ENCODE peak calls at places on chromosome 21, in four cellular contexts. A is ovary, D is omental fat pad, F is GM12864. S is an unnamed sample.

GRCh38 chr21:25329227-25329626 is 278.1 kb downstream of the MRPL39 start:
- DNase-seq in A (no peak), D (no peak), F (no peak), S (no peak)

GRCh38 chr21:32978346-32979270 is 47.1 kb upstream of the OLIG2 start:
- DNase-seq in A (no peak), D (no peak), F (no peak), S (no peak)

GRCh38 chr21:33374080-33374873 is 28.9 kb upstream of the IFNGR2 start:
- DNase-seq in A (peak; percentile 53), D (no peak), F (peak; percentile 46), S (no peak)

GRCh38 chr21:27570306-27570868 is 603.5 kb upstream of the ADAMTS5 start:
- DNase-seq in A (peak; percentile 55), D (no peak), F (no peak), S (peak; percentile 15)

GRCh38 chr21:42651515-42652401 is 1.7 kb upstream of the PDE9A start:
- DNase-seq in A (no peak), D (no peak), F (no peak), S (no peak)

GRCh38 chr21:41719691-41720090 is 47.2 kb downstream of the RIPK4 start:
- DNase-seq in A (no peak), D (no peak), F (no peak), S (no peak)

GRCh38 chr21:41630917-41631316 is 123.0 kb upstream of the TMPRSS2 start:
- DNase-seq in A (no peak), D (no peak), F (no peak), S (no peak)

GRCh38 chr21:16193758-16194606 is 464.2 kb downstream of the USP25 start:
- DNase-seq in A (peak; percentile 67), D (no peak), F (no peak), S (no peak)

GRCh38 chr21:34222031-34222335 is 141.8 kb upstream of the KCNE2 start:
- DNase-seq in A (no peak), D (no peak), F (no peak), S (no peak)

GRCh38 chr21:34885125-34885524 is 164.0 kb downstream of the RUNX1 start:
- DNase-seq in A (no peak), D (no peak), F (no peak), S (no peak)

GRCh38 chr21:23131177-23131576 is 2133.0 kb downstream of the NCAM2 start:
- DNase-seq in A (no peak), D (no peak), F (no peak), S (no peak)

GRCh38 chr21:42414928-42415769 is 11.4 kb downstream of the UBASH3A start:
- DNase-seq in A (no peak), D (no peak), F (peak; percentile 84), S (no peak)

GRCh38 chr21:17390575-17390974 is 122.3 kb upstream of the CXADR start:
- DNase-seq in A (no peak), D (no peak), F (no peak), S (no peak)

GRCh38 chr21:32974653-32975052 is 51.1 kb upstream of the OLIG2 start:
- DNase-seq in A (no peak), D (no peak), F (no peak), S (no peak)

GRCh38 chr21:42097860-42098259 is 26.7 kb downstream of the UMODL1 start:
- DNase-seq in A (no peak), D (no peak), F (no peak), S (peak; percentile 82)

GRCh38 chr21:30430170-30430655 is at the start of gene KRTAP13-4:
- DNase-seq in A (no peak), D (no peak), F (no peak), S (no peak)

GRCh38 chr21:42381347-42381984 is 14.4 kb downstream of the TMPRSS3 start:
- DNase-seq in A (no peak), D (no peak), F (no peak), S (no peak)

GRCh38 chr21:42796327-42797062 is 82.8 kb downstream of the WDR4 start:
- DNase-seq in A (no peak), D (no peak), F (no peak), S (no peak)

GRCh38 chr21:14522689-14523088 is 23.4 kb downstream of the SAMSN1 start:
- DNase-seq in A (no peak), D (no peak), F (no peak), S (no peak)

GRCh38 chr21:34885636-34886553 is 163.2 kb downstream of the RUNX1 start:
- DNase-seq in A (peak; percentile 23), D (no peak), F (no peak), S (no peak)

GRCh38 chr21:20507783-20508182 is 490.4 kb upstream of the NCAM2 start:
- DNase-seq in A (no peak), D (no peak), F (no peak), S (no peak)

GRCh38 chr21:28338906-28339305 is 653.8 kb downstream of the LTN1 start:
- DNase-seq in A (no peak), D (no peak), F (no peak), S (no peak)

GRCh38 chr21:44013380-44014088 is 1.4 kb downstream of the TRAPPC10 start:
- DNase-seq in A (no peak), D (no peak), F (no peak), S (no peak)
- TF ChIP-seq CTCF in A (no peak), D (no peak), F (no peak), S (no peak)

DNA sequence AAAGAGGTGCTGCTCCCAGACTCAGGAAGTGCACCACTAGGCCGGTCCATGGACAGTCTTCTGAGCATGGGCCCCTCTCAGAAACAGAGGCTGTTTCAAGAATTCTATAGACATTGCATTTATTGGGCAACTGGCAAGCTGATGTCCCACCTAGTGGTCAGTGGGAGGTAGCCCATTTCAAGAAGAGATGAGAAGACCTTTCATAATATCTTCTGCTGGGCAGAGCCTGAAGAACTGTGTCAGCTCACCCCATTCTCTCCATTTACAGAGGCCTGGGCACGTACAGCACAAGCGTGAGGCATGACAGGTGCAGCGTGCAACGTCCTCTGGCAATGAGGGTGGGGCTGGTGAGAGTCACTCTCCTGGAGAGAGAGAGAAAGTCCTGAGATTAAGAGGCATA is 216.0 kb downstream of the DYRK1A start:
- DNase-seq in A (peak; percentile 38), D (no peak), F (no peak), S (no peak)
- TF ChIP-seq CTCF in A (peak; percentile 69), D (no peak), F (peak; percentile 51), S (peak; percentile 65)

GRCh38 chr21:39313042-39313456 is 383 bp downstream of the BRWD1 start:
- DNase-seq in A (peak; percentile 47), D (no peak), F (no peak), S (no peak)

GRCh38 chr21:39315603-39316002 is 2.2 kb upstream of the BRWD1 start:
- DNase-seq in A (no peak), D (no peak), F (no peak), S (no peak)

GRCh38 chr21:39312112-39313041 is 1.1 kb downstream of the BRWD1 start:
- DNase-seq in A (peak; percentile 92), D (peak; percentile 86), F (peak; percentile 61), S (peak; percentile 59)

GRCh38 chr21:39314155-39315027 is 959 bp upstream of the BRWD1 start:
- DNase-seq in A (peak; percentile 52), D (no peak), F (peak; percentile 34), S (no peak)

DNA sequence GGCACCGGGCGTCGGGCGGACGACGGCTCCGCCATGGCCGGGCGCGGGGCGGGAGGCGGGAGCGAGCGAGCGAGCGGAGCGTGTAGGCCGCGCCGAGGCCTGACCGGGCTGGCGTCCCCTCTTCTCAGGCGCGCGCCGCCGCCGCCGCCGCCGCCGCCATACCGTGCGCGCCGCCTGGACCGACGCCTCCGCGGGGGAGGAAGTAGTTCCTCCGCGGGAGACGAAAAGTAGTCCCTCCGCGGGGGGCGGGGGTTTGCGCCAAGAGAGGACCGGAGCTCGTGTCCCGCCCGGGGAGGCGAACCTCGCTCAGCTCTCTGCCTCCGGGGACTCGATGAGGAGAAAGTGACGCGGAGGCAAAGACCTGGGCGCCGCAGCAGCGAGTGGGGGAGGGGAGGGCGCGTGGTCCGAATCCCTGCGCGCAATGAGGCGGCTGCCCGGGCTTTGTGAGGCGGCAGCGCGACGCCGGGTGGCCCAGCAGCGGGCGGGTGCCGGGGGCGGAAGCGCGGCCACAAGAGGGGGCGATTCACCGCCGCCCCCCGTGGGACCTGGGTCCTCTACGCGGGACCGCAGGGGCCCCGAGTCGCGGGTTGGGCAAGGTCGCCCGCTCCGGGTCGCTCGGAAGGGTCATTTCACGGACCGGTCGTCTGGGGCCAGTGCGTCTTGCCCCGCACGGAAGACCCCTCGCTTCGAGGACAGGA is at the start of gene BRWD1:
- DNase-seq in A (peak; percentile 82), D (peak; percentile 48), F (peak; percentile 55), S (no peak)
- TF ChIP-seq CTCF in A (peak; percentile 30), D (no peak), F (peak; percentile 32), S (peak; percentile 23)

DNA sequence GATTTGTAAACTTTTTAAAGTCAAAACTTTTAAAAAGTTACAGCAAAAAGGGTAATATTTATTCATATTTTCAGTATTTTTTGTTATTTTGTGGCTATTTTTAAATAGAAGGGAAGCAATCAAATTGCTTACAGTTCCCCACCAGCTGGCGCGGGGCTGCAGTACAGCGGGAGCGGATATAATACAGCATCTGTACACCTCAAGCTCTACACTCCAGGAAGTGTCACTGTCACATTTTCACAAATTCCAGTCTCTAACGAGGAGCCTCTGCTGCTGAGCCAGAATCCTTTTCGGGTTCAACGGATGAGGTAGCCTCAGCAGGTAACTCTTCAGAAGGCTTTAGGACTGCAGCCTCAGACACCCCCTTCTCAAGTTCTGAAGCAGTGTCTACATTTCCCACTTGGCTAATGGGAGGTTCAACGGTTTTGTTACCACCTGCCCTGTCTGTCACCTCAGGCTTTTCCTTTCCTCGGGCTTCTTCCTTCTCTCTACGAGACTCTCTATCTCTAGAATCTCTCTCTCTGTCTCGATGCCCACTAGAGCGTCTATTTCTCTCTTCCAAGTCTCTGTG is 11.7 kb downstream of the SOD1 start:
- DNase-seq in A (no peak), D (no peak), F (no peak), S (no peak)
- TF ChIP-seq CTCF in A (no peak), D (no peak), F (no peak), S (no peak)

GRCh38 chr21:19507682-19508260 is 1104.2 kb upstream of the TMPRSS15 start:
- DNase-seq in A (no peak), D (no peak), F (no peak), S (no peak)
- TF ChIP-seq CTCF in A (no peak), D (no peak), F (no peak), S (no peak)

GRCh38 chr21:45613881-45614280 is 29.6 kb upstream of the PCBP3 start:
- DNase-seq in A (no peak), D (peak; percentile 11), F (no peak), S (no peak)

GRCh38 chr21:45612096-45613019 is 31.2 kb upstream of the PCBP3 start:
- DNase-seq in A (peak; percentile 4), D (peak; percentile 18), F (no peak), S (no peak)

GRCh38 chr21:45613396-45613795 is 30.1 kb upstream of the PCBP3 start:
- DNase-seq in A (peak; percentile 8), D (no peak), F (no peak), S (no peak)

GRCh38 chr21:45617021-45617930 is 26.2 kb upstream of the PCBP3 start:
- DNase-seq in A (no peak), D (peak; percentile 4), F (no peak), S (no peak)

DNA sequence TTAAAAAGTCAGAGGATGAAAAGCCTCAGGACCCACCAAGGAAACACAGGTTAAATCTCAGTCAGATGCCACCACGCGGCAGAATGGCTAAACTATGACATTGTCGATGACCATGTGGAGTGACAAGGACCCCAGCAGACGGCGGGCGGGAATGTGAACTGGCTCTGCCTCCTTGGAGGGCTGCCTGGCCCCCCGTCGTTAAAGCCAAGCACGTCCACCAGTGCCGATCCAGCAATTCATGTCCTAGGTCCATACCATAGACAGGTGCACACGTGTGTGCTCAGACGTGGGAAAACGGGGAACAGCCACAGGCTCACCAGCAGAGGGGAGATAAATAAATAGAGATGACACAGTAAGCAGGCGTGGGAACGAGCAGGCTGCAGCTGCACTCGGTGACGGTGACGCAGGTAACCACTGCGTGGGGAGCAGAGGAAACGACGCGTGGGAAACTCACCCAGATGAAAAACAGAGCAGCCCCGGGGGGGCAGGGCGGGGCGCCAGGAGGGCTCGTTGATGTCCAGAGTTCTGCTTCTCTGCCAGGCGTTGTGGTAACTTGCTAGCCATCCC is 28.3 kb upstream of the PCBP3 start:
- DNase-seq in A (no peak), D (peak; percentile 10), F (peak; percentile 58), S (no peak)
- TF ChIP-seq CTCF in A (no peak), D (no peak), F (no peak), S (no peak)

S was measured in thoracic aorta.